ENCODE peak calls at places on chromosomes 11 and 22, in seven cellular contexts. W, Q, H, L, V, S and J are unnamed samples.

GRCh38 chr11:16956538-16957153 is 57.6 kb downstream of the PLEKHA7 start:
- DNase-seq in W (no peak), Q (no peak), H (no peak), L (no peak), V (no peak), S (no peak), J (no peak)

GRCh38 chr11:111046291-111046690 is 199.2 kb upstream of the POU2AF2 start:
- DNase-seq in W (no peak), Q (no peak), H (no peak), L (no peak), V (no peak), S (no peak), J (no peak)

GRCh38 chr11:120573756-120574354 is 62.3 kb downstream of the GRIK4 start:
- DNase-seq in W (no peak), Q (no peak), H (peak; percentile 21), L (no peak), V (no peak), S (no peak), J (peak; percentile 31)

GRCh38 chr11:62223095-62223494 is 14.6 kb downstream of the SCGB2A1 start:
- DNase-seq in W (no peak), Q (no peak), H (no peak), L (no peak), V (no peak), S (no peak), J (no peak)

GRCh38 chr22:42604403-42604802 is 10.3 kb downstream of the POLDIP3 start:
- DNase-seq in W (no peak), Q (no peak), H (no peak), L (no peak), V (no peak), S (no peak), J (no peak)

GRCh38 chr11:18754308-18754707 is 28.3 kb upstream of the IGSF22 start:
- DNase-seq in W (no peak), Q (no peak), H (no peak), L (no peak), V (no peak), S (no peak), J (no peak)

GRCh38 chr11:27807594-27807993 is 107.3 kb upstream of the BDNF start:
- DNase-seq in W (no peak), Q (no peak), H (no peak), L (no peak), V (no peak), S (no peak), J (no peak)

GRCh38 chr11:61627831-61628753 is 47.2 kb upstream of the SYT7 start:
- DNase-seq in W (peak; percentile 29), Q (peak; percentile 76), H (peak; percentile 76), L (peak; percentile 83), V (peak; percentile 51), S (peak; percentile 86), J (no peak)

GRCh38 chr11:47186076-47186936 is at the start of gene PACSIN3:
- DNase-seq in W (no peak), Q (no peak), H (peak; percentile 67), L (peak; percentile 63), V (peak; percentile 85), S (peak; percentile 75), J (no peak)

GRCh38 chr22:46674367-46674781 is 54.2 kb downstream of the GRAMD4 start:
- DNase-seq in W (peak; percentile 59), Q (peak; percentile 85), H (peak; percentile 74), L (no peak), V (peak; percentile 82), S (no peak), J (peak; percentile 92)

GRCh38 chr22:20431520-20432237 is 5.9 kb downstream of the SCARF2 start:
- DNase-seq in W (no peak), Q (peak; percentile 59), H (peak; percentile 44), L (no peak), V (peak; percentile 49), S (peak; percentile 37), J (peak; percentile 72)

GRCh38 chr22:37187552-37187890 is 526 bp downstream of the C1QTNF6 start:
- DNase-seq in W (no peak), Q (no peak), H (no peak), L (no peak), V (no peak), S (no peak), J (peak; percentile 74)

GRCh38 chr11:123231263-123231662 is 36.2 kb upstream of the CLMP start:
- DNase-seq in W (no peak), Q (no peak), H (no peak), L (no peak), V (no peak), S (no peak), J (no peak)

GRCh38 chr11:36622431-36623136 is 24.5 kb upstream of the RAG2 start:
- DNase-seq in W (no peak), Q (no peak), H (no peak), L (no peak), V (peak; percentile 8), S (peak; percentile 9), J (no peak)